ENCODE peak calls at places on chromosomes 4 and X, in nine cellular contexts. One of them, this sample, is unnamed.

GRCh38 chr4:19807505-19807904 is 444.2 kb upstream of the SLIT2 start:
- DNase-seq in H1: no peak
- DNase-seq in chondrocyte: no peak
- DNase-seq in H9: no peak
- DNase-seq in progenitor cell of endocrine pancreas: no peak
- DNase-seq in AG10803: peak
- DNase-seq in tibial artery: no peak
- DNase-seq in cardiac muscle cell: no peak
- DNase-seq in GM13976: no peak
- DNase-seq in this sample: no peak

GRCh38 chr4:72218953-72219352 is 187.2 kb downstream of the NPFFR2 start:
- DNase-seq in H9: no peak
- DNase-seq in chondrocyte: no peak
- DNase-seq in progenitor cell of endocrine pancreas: no peak
- DNase-seq in AG10803: no peak
- DNase-seq in H1: no peak
- DNase-seq in cardiac muscle cell: no peak
- DNase-seq in GM13976: no peak
- DNase-seq in tibial artery: no peak
- DNase-seq in this sample: no peak

GRCh38 chr4:11765849-11766453 is 337.3 kb upstream of the HS3ST1 start:
- DNase-seq in tibial artery: no peak
- DNase-seq in H1: no peak
- DNase-seq in AG10803: no peak
- DNase-seq in GM13976: no peak
- DNase-seq in chondrocyte: no peak
- DNase-seq in cardiac muscle cell: peak
- DNase-seq in H9: peak
- DNase-seq in progenitor cell of endocrine pancreas: no peak
- DNase-seq in this sample: peak

GRCh38 chr4:21476753-21477152 is 471.8 kb downstream of the KCNIP4 start:
- DNase-seq in H1: peak
- DNase-seq in cardiac muscle cell: peak
- DNase-seq in tibial artery: no peak
- DNase-seq in chondrocyte: no peak
- DNase-seq in progenitor cell of endocrine pancreas: peak
- DNase-seq in AG10803: no peak
- DNase-seq in H9: peak
- DNase-seq in GM13976: no peak
- DNase-seq in this sample: peak

GRCh38 chr4:40990202-40990898 is 224.0 kb downstream of the APBB2 start:
- DNase-seq in chondrocyte: no peak
- DNase-seq in H9: no peak
- DNase-seq in progenitor cell of endocrine pancreas: no peak
- DNase-seq in tibial artery: no peak
- DNase-seq in H1: no peak
- DNase-seq in GM13976: no peak
- DNase-seq in cardiac muscle cell: no peak
- DNase-seq in AG10803: peak
- DNase-seq in this sample: no peak

GRCh38 chr4:25029479-25030282 is 1.1 kb downstream of the LGI2 start:
- DNase-seq in tibial artery: no peak
- DNase-seq in cardiac muscle cell: no peak
- DNase-seq in H1: peak
- DNase-seq in GM13976: no peak
- DNase-seq in H9: peak
- DNase-seq in AG10803: no peak
- DNase-seq in chondrocyte: no peak
- DNase-seq in progenitor cell of endocrine pancreas: no peak
- DNase-seq in this sample: no peak

GRCh38 chrX:21770631-21771321 is 12.9 kb upstream of the SMPX start:
- DNase-seq in AG10803: no peak
- DNase-seq in tibial artery: no peak
- DNase-seq in progenitor cell of endocrine pancreas: no peak
- DNase-seq in chondrocyte: no peak
- DNase-seq in cardiac muscle cell: no peak
- DNase-seq in H1: peak
- DNase-seq in H9: peak
- DNase-seq in GM13976: no peak
- DNase-seq in this sample: no peak

GRCh38 chr4:90542216-90542615 is 415.0 kb downstream of the CCSER1 start:
- DNase-seq in AG10803: no peak
- DNase-seq in H1: no peak
- DNase-seq in GM13976: no peak
- DNase-seq in progenitor cell of endocrine pancreas: no peak
- DNase-seq in tibial artery: no peak
- DNase-seq in cardiac muscle cell: no peak
- DNase-seq in H9: no peak
- DNase-seq in chondrocyte: no peak
- DNase-seq in this sample: no peak

GRCh38 chr4:44351069-44351468 is 97.5 kb downstream of the KCTD8 start:
- DNase-seq in H1: no peak
- DNase-seq in tibial artery: no peak
- DNase-seq in progenitor cell of endocrine pancreas: no peak
- DNase-seq in GM13976: no peak
- DNase-seq in cardiac muscle cell: peak
- DNase-seq in AG10803: no peak
- DNase-seq in H9: no peak
- DNase-seq in chondrocyte: no peak
- DNase-seq in this sample: no peak

GRCh38 chr4:76546282-76547166 is 111.5 kb downstream of the SHROOM3 start:
- DNase-seq in H9: no peak
- DNase-seq in chondrocyte: no peak
- DNase-seq in tibial artery: no peak
- DNase-seq in cardiac muscle cell: no peak
- DNase-seq in H1: no peak
- DNase-seq in AG10803: peak
- DNase-seq in progenitor cell of endocrine pancreas: no peak
- DNase-seq in GM13976: no peak
- DNase-seq in this sample: no peak

DNA sequence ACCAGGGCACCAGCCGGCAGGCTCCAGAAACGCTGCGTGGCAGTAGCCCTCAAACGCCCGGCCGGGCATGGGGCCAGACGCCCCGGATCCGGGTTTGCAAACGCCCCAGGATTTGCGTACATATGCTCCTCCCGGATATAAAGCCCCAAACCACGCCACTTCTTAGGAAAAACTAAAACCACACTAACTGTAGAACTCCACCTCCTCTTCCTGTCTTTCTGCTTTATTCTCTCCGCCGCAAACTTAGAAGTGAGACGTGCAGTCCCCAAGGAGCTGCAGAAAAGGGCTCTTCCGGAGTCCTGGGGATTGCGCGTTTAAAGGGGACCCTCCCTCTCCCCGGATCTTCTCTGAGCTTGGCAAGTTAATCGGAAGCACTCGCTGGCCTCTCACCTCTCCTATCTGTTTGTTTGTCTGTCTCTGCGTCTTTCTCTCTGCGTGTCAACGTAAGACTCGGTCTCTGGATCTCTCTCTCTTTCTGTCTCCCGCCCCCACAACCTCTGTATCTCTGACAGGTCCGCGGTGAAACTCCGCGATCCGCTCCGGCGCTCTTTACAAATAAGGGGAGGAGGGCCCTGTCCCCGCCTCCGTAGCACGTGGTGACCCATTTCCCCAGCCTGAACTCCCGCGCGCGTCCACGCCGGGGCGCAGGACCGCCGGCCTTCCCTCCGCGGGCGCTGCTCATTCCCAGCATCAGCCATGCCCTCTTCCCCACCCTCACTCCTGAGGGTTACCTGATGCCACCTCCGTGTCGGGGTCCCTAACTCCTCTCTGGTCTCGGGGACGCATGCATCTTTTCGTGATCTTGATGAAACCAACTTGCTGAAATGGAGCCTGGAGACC is at the start of gene SLC39A8:
- DNase-seq in AG10803: peak
- DNase-seq in progenitor cell of endocrine pancreas: peak
- DNase-seq in cardiac muscle cell: peak
- DNase-seq in H9: peak
- DNase-seq in H1: peak
- DNase-seq in tibial artery: peak
- DNase-seq in chondrocyte: no peak
- DNase-seq in GM13976: peak
- DNase-seq in this sample: peak
- TF ChIP-seq CTCF in AG10803: peak
- TF ChIP-seq CTCF in progenitor cell of endocrine pancreas: peak
- TF ChIP-seq CTCF in cardiac muscle cell: peak
- TF ChIP-seq CTCF in H9: peak
- TF ChIP-seq CTCF in H1: peak
- TF ChIP-seq CTCF in tibial artery: peak
- TF ChIP-seq CTCF in chondrocyte: peak
- TF ChIP-seq CTCF in GM13976: peak
- TF ChIP-seq CTCF in this sample: peak

GRCh38 chrX:101265869-101266428 is 25.2 kb downstream of the TAF7L start:
- DNase-seq in chondrocyte: no peak
- DNase-seq in AG10803: peak
- DNase-seq in H1: no peak
- DNase-seq in tibial artery: no peak
- DNase-seq in progenitor cell of endocrine pancreas: no peak
- DNase-seq in GM13976: no peak
- DNase-seq in H9: no peak
- DNase-seq in cardiac muscle cell: no peak
- DNase-seq in this sample: no peak
- TF ChIP-seq CTCF in chondrocyte: no peak
- TF ChIP-seq CTCF in AG10803: no peak
- TF ChIP-seq CTCF in H1: no peak
- TF ChIP-seq CTCF in tibial artery: no peak
- TF ChIP-seq CTCF in progenitor cell of endocrine pancreas: no peak
- TF ChIP-seq CTCF in GM13976: no peak
- TF ChIP-seq CTCF in H9: no peak
- TF ChIP-seq CTCF in cardiac muscle cell: no peak
- TF ChIP-seq CTCF in this sample: no peak

GRCh38 chr4:99024481-99025275 is 29.2 kb downstream of the METAP1 start:
- DNase-seq in AG10803: no peak
- DNase-seq in progenitor cell of endocrine pancreas: no peak
- DNase-seq in H9: no peak
- DNase-seq in tibial artery: no peak
- DNase-seq in H1: no peak
- DNase-seq in chondrocyte: no peak
- DNase-seq in cardiac muscle cell: no peak
- DNase-seq in GM13976: no peak
- DNase-seq in this sample: no peak
- TF ChIP-seq CTCF in AG10803: no peak
- TF ChIP-seq CTCF in progenitor cell of endocrine pancreas: no peak
- TF ChIP-seq CTCF in H9: no peak
- TF ChIP-seq CTCF in tibial artery: no peak
- TF ChIP-seq CTCF in H1: no peak
- TF ChIP-seq CTCF in chondrocyte: no peak
- TF ChIP-seq CTCF in cardiac muscle cell: no peak
- TF ChIP-seq CTCF in GM13976: no peak
- TF ChIP-seq CTCF in this sample: no peak

GRCh38 chr4:99612704-99613103 is 38.1 kb downstream of the MTTP start:
- DNase-seq in chondrocyte: no peak
- DNase-seq in progenitor cell of endocrine pancreas: no peak
- DNase-seq in H9: no peak
- DNase-seq in AG10803: no peak
- DNase-seq in GM13976: no peak
- DNase-seq in H1: no peak
- DNase-seq in tibial artery: no peak
- DNase-seq in cardiac muscle cell: no peak
- DNase-seq in this sample: no peak

GRCh38 chr4:99617374-99617773 is 40.3 kb downstream of the C4orf54 start:
- DNase-seq in cardiac muscle cell: no peak
- DNase-seq in H9: no peak
- DNase-seq in tibial artery: no peak
- DNase-seq in AG10803: no peak
- DNase-seq in GM13976: no peak
- DNase-seq in progenitor cell of endocrine pancreas: no peak
- DNase-seq in chondrocyte: no peak
- DNase-seq in H1: no peak
- DNase-seq in this sample: no peak

GRCh38 chr4:99612281-99612680 is 37.7 kb downstream of the MTTP start:
- DNase-seq in cardiac muscle cell: no peak
- DNase-seq in GM13976: no peak
- DNase-seq in H1: no peak
- DNase-seq in tibial artery: no peak
- DNase-seq in AG10803: no peak
- DNase-seq in chondrocyte: no peak
- DNase-seq in progenitor cell of endocrine pancreas: no peak
- DNase-seq in H9: no peak
- DNase-seq in this sample: no peak

GRCh38 chr4:99614491-99614890 is 39.9 kb downstream of the MTTP start:
- DNase-seq in AG10803: no peak
- DNase-seq in tibial artery: no peak
- DNase-seq in H1: no peak
- DNase-seq in chondrocyte: no peak
- DNase-seq in cardiac muscle cell: no peak
- DNase-seq in GM13976: no peak
- DNase-seq in H9: no peak
- DNase-seq in progenitor cell of endocrine pancreas: no peak
- DNase-seq in this sample: no peak

DNA sequence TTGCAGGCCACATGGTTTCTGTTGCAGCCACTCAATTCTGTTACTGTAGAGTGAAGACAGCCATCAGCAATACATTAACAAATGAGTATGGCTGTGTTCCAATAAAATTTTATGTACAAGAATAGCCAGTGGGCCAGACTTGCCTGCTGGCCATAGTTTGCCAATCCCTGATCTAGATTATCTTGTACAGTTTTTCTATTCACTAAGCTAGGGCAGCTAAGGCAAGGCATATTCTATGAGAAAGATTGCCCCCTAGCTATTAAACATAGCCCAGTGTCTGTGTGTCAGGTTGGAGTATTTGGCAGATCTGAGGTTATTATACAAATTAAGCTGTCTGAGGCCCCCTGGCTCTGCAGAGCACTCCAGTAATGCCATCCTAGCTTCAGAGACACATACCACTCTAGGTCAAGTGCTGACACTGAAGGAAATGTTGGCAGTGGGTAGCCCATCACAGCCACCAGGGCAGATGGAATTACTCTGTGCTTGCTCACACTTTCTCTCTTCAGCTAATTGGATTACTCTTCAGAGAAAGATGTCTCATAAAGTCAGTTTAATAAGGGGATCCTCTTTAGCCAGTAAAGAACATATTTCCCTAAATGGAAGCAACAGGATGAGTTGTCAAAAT is 40.7 kb downstream of the MTTP start:
- DNase-seq in H9: no peak
- DNase-seq in progenitor cell of endocrine pancreas: no peak
- DNase-seq in AG10803: no peak
- DNase-seq in chondrocyte: no peak
- DNase-seq in GM13976: no peak
- DNase-seq in H1: no peak
- DNase-seq in tibial artery: no peak
- DNase-seq in cardiac muscle cell: peak
- DNase-seq in this sample: no peak
- TF ChIP-seq CTCF in H9: no peak
- TF ChIP-seq CTCF in progenitor cell of endocrine pancreas: no peak
- TF ChIP-seq CTCF in AG10803: no peak
- TF ChIP-seq CTCF in chondrocyte: no peak
- TF ChIP-seq CTCF in GM13976: peak
- TF ChIP-seq CTCF in H1: no peak
- TF ChIP-seq CTCF in tibial artery: no peak
- TF ChIP-seq CTCF in cardiac muscle cell: no peak
- TF ChIP-seq CTCF in this sample: no peak

DNA sequence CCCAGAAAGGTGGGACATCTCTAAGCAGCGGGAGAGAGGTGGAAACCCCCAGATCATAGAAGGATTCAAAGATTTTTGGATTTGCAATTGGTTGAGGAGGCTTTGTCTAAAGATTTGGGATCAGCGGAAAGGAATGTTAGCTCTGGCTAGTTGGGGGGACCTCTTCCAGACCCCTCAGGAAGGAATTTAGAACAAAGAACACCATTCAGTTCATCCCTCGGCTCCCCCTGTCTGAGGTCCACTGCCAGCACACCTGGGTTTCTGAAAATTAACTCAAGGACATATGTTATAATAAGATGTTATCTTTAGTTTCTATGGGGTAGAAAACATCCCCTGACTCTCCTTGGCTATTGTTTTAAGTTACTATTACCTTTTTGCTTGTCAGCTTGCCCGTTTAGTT is 163.6 kb downstream of the CEP135 start:
- DNase-seq in cardiac muscle cell: no peak
- DNase-seq in GM13976: no peak
- DNase-seq in H1: no peak
- DNase-seq in tibial artery: no peak
- DNase-seq in progenitor cell of endocrine pancreas: no peak
- DNase-seq in chondrocyte: no peak
- DNase-seq in H9: no peak
- DNase-seq in AG10803: no peak
- DNase-seq in this sample: no peak
- TF ChIP-seq CTCF in cardiac muscle cell: no peak
- TF ChIP-seq CTCF in GM13976: no peak
- TF ChIP-seq CTCF in H1: peak
- TF ChIP-seq CTCF in tibial artery: no peak
- TF ChIP-seq CTCF in progenitor cell of endocrine pancreas: peak
- TF ChIP-seq CTCF in chondrocyte: peak
- TF ChIP-seq CTCF in H9: peak
- TF ChIP-seq CTCF in AG10803: no peak
- TF ChIP-seq CTCF in this sample: peak

This sample was measured in endothelial cell.